ENCODE peak calls at places on chromosomes 13 and 19, in nine cellular contexts. One of them, this sample, is unnamed.

GRCh38 chr19:49599378-49600298 is 8.7 kb downstream of the PRR12 start:
- DNase-seq in NCI-H1092 treated with DMSO at 0.1 percent for 48 hours: no peak
- DNase-seq in HFF-Myc: no peak
- DNase-seq in body of pancreas: no peak
- DNase-seq in SW 1271: no peak
- DNase-seq in choroid plexus epithelial cell: no peak
- DNase-seq in NCI-H345: no peak
- DNase-seq in RWPE2: no peak
- DNase-seq in ureter: no peak
- DNase-seq in this sample: no peak

GRCh38 chr19:54521022-54521859 is 18.6 kb downstream of the LAIR2 start:
- DNase-seq in NCI-H1092 treated with DMSO at 0.1 percent for 48 hours: no peak
- DNase-seq in HFF-Myc: no peak
- DNase-seq in body of pancreas: no peak
- DNase-seq in SW 1271: no peak
- DNase-seq in choroid plexus epithelial cell: no peak
- DNase-seq in NCI-H345: no peak
- DNase-seq in RWPE2: no peak
- DNase-seq in ureter: no peak
- DNase-seq in this sample: peak

GRCh38 chr19:10889880-10890279 is 18.5 kb downstream of the CARM1 start:
- DNase-seq in NCI-H1092 treated with DMSO at 0.1 percent for 48 hours: no peak
- DNase-seq in HFF-Myc: no peak
- DNase-seq in body of pancreas: no peak
- DNase-seq in SW 1271: no peak
- DNase-seq in choroid plexus epithelial cell: no peak
- DNase-seq in NCI-H345: no peak
- DNase-seq in RWPE2: no peak
- DNase-seq in ureter: no peak
- DNase-seq in this sample: no peak

GRCh38 chr19:12801466-12802266 is at the start of the genes PRDX2 and THSD8:
- DNase-seq in NCI-H1092 treated with DMSO at 0.1 percent for 48 hours: peak
- DNase-seq in HFF-Myc: no peak
- DNase-seq in body of pancreas: peak
- DNase-seq in SW 1271: no peak
- DNase-seq in choroid plexus epithelial cell: peak
- DNase-seq in NCI-H345: peak
- DNase-seq in RWPE2: peak
- DNase-seq in ureter: no peak
- DNase-seq in this sample: no peak

GRCh38 chr19:8484331-8484894 is 18.0 kb downstream of the PRAM1 start:
- DNase-seq in NCI-H1092 treated with DMSO at 0.1 percent for 48 hours: no peak
- DNase-seq in HFF-Myc: no peak
- DNase-seq in body of pancreas: peak
- DNase-seq in SW 1271: no peak
- DNase-seq in choroid plexus epithelial cell: no peak
- DNase-seq in NCI-H345: no peak
- DNase-seq in RWPE2: peak
- DNase-seq in ureter: no peak
- DNase-seq in this sample: no peak

GRCh38 chr13:31200636-31200970 is 828 bp downstream of the B3GLCT start:
- DNase-seq in NCI-H1092 treated with DMSO at 0.1 percent for 48 hours: no peak
- DNase-seq in HFF-Myc: no peak
- DNase-seq in body of pancreas: peak
- DNase-seq in SW 1271: peak
- DNase-seq in choroid plexus epithelial cell: no peak
- DNase-seq in NCI-H345: peak
- DNase-seq in RWPE2: no peak
- DNase-seq in ureter: peak
- DNase-seq in this sample: no peak

GRCh38 chr13:27508802-27509201 is 58.4 kb upstream of the MTIF3 start:
- DNase-seq in NCI-H1092 treated with DMSO at 0.1 percent for 48 hours: no peak
- DNase-seq in HFF-Myc: no peak
- DNase-seq in body of pancreas: no peak
- DNase-seq in SW 1271: no peak
- DNase-seq in choroid plexus epithelial cell: no peak
- DNase-seq in NCI-H345: no peak
- DNase-seq in RWPE2: no peak
- DNase-seq in ureter: no peak
- DNase-seq in this sample: no peak

GRCh38 chr13:101291216-101291615 is 125.1 kb downstream of the NALCN start:
- DNase-seq in NCI-H1092 treated with DMSO at 0.1 percent for 48 hours: no peak
- DNase-seq in HFF-Myc: no peak
- DNase-seq in body of pancreas: no peak
- DNase-seq in SW 1271: no peak
- DNase-seq in choroid plexus epithelial cell: no peak
- DNase-seq in NCI-H345: no peak
- DNase-seq in RWPE2: no peak
- DNase-seq in ureter: no peak
- DNase-seq in this sample: no peak

GRCh38 chr13:34179481-34179880 is 361.5 kb downstream of the RFC3 start:
- DNase-seq in NCI-H1092 treated with DMSO at 0.1 percent for 48 hours: no peak
- DNase-seq in HFF-Myc: no peak
- DNase-seq in body of pancreas: no peak
- DNase-seq in SW 1271: no peak
- DNase-seq in choroid plexus epithelial cell: peak
- DNase-seq in NCI-H345: peak
- DNase-seq in RWPE2: no peak
- DNase-seq in ureter: no peak
- DNase-seq in this sample: no peak

GRCh38 chr19:2180881-2181617 is 17.3 kb downstream of the DOT1L start:
- DNase-seq in NCI-H1092 treated with DMSO at 0.1 percent for 48 hours: no peak
- DNase-seq in HFF-Myc: no peak
- DNase-seq in body of pancreas: no peak
- DNase-seq in SW 1271: no peak
- DNase-seq in choroid plexus epithelial cell: no peak
- DNase-seq in NCI-H345: no peak
- DNase-seq in RWPE2: no peak
- DNase-seq in ureter: no peak
- DNase-seq in this sample: no peak

GRCh38 chr19:973726-974563 is 10.2 kb upstream of the WDR18 start:
- DNase-seq in NCI-H1092 treated with DMSO at 0.1 percent for 48 hours: no peak
- DNase-seq in HFF-Myc: no peak
- DNase-seq in body of pancreas: no peak
- DNase-seq in SW 1271: no peak
- DNase-seq in choroid plexus epithelial cell: no peak
- DNase-seq in NCI-H345: no peak
- DNase-seq in RWPE2: no peak
- DNase-seq in ureter: no peak
- DNase-seq in this sample: no peak

This sample was measured in pulmonary artery endothelial cell.